ENCODE peak calls at places on chromosomes 16 and 17, in ten cellular contexts. K is neural progenitor cell, B is NCI-H1092 treated with DMSO at 0.1 percent for 48 hours, A is foreskin keratinocyte, L is GM12865, V is fibroblast of pulmonary artery, J is renal cortical epithelial cell, S is GM04504, N is AG09309, P is GM12864. Z is an unnamed sample.

GRCh38 chr16:4859190-4859899 is 12.1 kb downstream of the UBN1 start:
- DNase-seq in K (no peak), B (no peak), A (peak; percentile 42), L (no peak), V (no peak), J (no peak), S (no peak), N (no peak), P (no peak), Z (no peak)

GRCh38 chr17:39563476-39563875 is 44.2 kb downstream of the NEUROD2 start:
- DNase-seq in K (peak; percentile 71), B (peak; percentile 40), A (no peak), L (no peak), V (peak; percentile 45), J (no peak), S (no peak), N (no peak), P (no peak), Z (no peak)

GRCh38 chr17:34389343-34389742 is 26.3 kb upstream of the CCL1 start:
- DNase-seq in K (no peak), B (no peak), A (no peak), L (peak; percentile 28), V (no peak), J (no peak), S (no peak), N (no peak), P (no peak), Z (no peak)

GRCh38 chr17:46719889-46720288 is 98.6 kb downstream of the WNT3 start:
- DNase-seq in K (no peak), B (no peak), A (no peak), L (no peak), V (no peak), J (no peak), S (no peak), N (no peak), P (no peak), Z (no peak)

GRCh38 chr17:75244133-75244866 is 17.1 kb downstream of the GGA3 start:
- DNase-seq in K (no peak), B (no peak), A (no peak), L (no peak), V (no peak), J (no peak), S (no peak), N (no peak), P (peak; percentile 59), Z (no peak)

GRCh38 chr17:65457183-65457582 is 104.3 kb downstream of the AXIN2 start:
- DNase-seq in K (no peak), B (no peak), A (no peak), L (no peak), V (no peak), J (no peak), S (no peak), N (no peak), P (no peak), Z (no peak)

GRCh38 chr17:41060052-41060604 is at the start of gene KRTAP2-3:
- DNase-seq in K (no peak), B (no peak), A (peak; percentile 100), L (no peak), V (peak; percentile 66), J (peak; percentile 99), S (peak; percentile 86), N (peak; percentile 97), P (no peak), Z (peak; percentile 78)

GRCh38 chr17:63848834-63849689 is 6.6 kb upstream of the SMARCD2 start:
- DNase-seq in K (peak; percentile 91), B (no peak), A (peak; percentile 86), L (peak; percentile 96), V (peak; percentile 95), J (peak; percentile 79), S (peak; percentile 68), N (peak; percentile 52), P (peak; percentile 86), Z (peak; percentile 59)

GRCh38 chr17:40614431-40615294 is 33.0 kb downstream of the SMARCE1 start:
- DNase-seq in K (no peak), B (no peak), A (no peak), L (no peak), V (no peak), J (no peak), S (no peak), N (no peak), P (no peak), Z (no peak)

GRCh38 chr17:68383443-68384321 is 73.6 kb downstream of the WIPI1 start:
- DNase-seq in K (no peak), B (no peak), A (no peak), L (no peak), V (peak; percentile 93), J (peak; percentile 58), S (peak; percentile 85), N (peak; percentile 80), P (no peak), Z (peak; percentile 82)

GRCh38 chr17:82492647-82493516 is 26.6 kb upstream of the FOXK2 start:
- DNase-seq in K (no peak), B (no peak), A (peak; percentile 77), L (no peak), V (peak; percentile 34), J (no peak), S (no peak), N (no peak), P (no peak), Z (no peak)

GRCh38 chr17:29590979-29591736 is 1.7 kb upstream of the GIT1 start:
- DNase-seq in K (peak; percentile 76), B (peak; percentile 82), A (peak; percentile 77), L (peak; percentile 46), V (peak; percentile 49), J (peak; percentile 50), S (no peak), N (no peak), P (no peak), Z (no peak)

GRCh38 chr17:44607836-44608690 is 48.2 kb upstream of the MEIOC start:
- DNase-seq in K (peak; percentile 79), B (peak; percentile 92), A (no peak), L (no peak), V (no peak), J (no peak), S (peak; percentile 32), N (no peak), P (no peak), Z (no peak)

GRCh38 chr17:80952291-80952690 is 39.4 kb upstream of the CHMP6 start:
- DNase-seq in K (no peak), B (no peak), A (no peak), L (no peak), V (no peak), J (no peak), S (no peak), N (no peak), P (no peak), Z (no peak)

GRCh38 chr16:70159355-70160348 is 13.9 kb upstream of the CLEC18C start:
- DNase-seq in K (no peak), B (no peak), A (no peak), L (no peak), V (no peak), J (no peak), S (no peak), N (no peak), P (no peak), Z (no peak)

GRCh38 chr17:10604521-10604920 is 52.6 kb downstream of the MYH3 start:
- DNase-seq in K (no peak), B (no peak), A (no peak), L (no peak), V (no peak), J (no peak), S (no peak), N (no peak), P (no peak), Z (no peak)

GRCh38 chr17:3526971-3527370 is 30.6 kb downstream of the TRPV3 start:
- DNase-seq in K (no peak), B (no peak), A (no peak), L (no peak), V (no peak), J (no peak), S (no peak), N (no peak), P (no peak), Z (no peak)